ENCODE peak calls at places on chromosomes 5 and 9, in four cellular contexts. Q, K, V and U are unnamed samples.

GRCh38 chr9:109143881-109144562 is 23.0 kb downstream of the FRRS1L start:
- DNase-seq in V (no peak), Q (no peak), K (peak), U (peak)

GRCh38 chr9:20205821-20206220 is 416.5 kb downstream of the MLLT3 start:
- DNase-seq in K (no peak), Q (no peak), V (no peak), U (no peak)

GRCh38 chr9:84754461-84754860 is 84.9 kb downstream of the NTRK2 start:
- DNase-seq in V (no peak), Q (no peak), K (no peak), U (no peak)

GRCh38 chr5:156824800-156825199 is 25.3 kb upstream of the PPP1R2B start:
- DNase-seq in K (peak), V (no peak), Q (no peak), U (peak)

GRCh38 chr5:169416583-169417196 is 115.8 kb upstream of the SLIT3 start:
- DNase-seq in K (no peak), V (no peak), Q (no peak), U (no peak)

GRCh38 chr5:98072921-98073320 is 700.5 kb upstream of the RGMB start:
- DNase-seq in Q (no peak), V (no peak), K (no peak), U (no peak)

GRCh38 chr9:32707326-32707725 is 71.9 kb upstream of the TAF1L start:
- DNase-seq in K (no peak), V (no peak), Q (no peak), U (no peak)

GRCh38 chr9:134167530-134167931 is 3.2 kb upstream of the RNU6ATAC start:
- DNase-seq in Q (no peak), K (no peak), V (no peak), U (no peak)

GRCh38 chr5:61631438-61631941 is 299.4 kb downstream of the ZSWIM6 start:
- DNase-seq in Q (peak), V (peak), K (no peak), U (no peak)

GRCh38 chr5:43891112-43891511 is 288.1 kb downstream of the NNT start:
- DNase-seq in K (no peak), V (no peak), Q (no peak), U (no peak)

GRCh38 chr5:7686794-7687193 is 164.1 kb downstream of the CFAP90 start:
- DNase-seq in Q (no peak), V (no peak), K (no peak), U (no peak)

GRCh38 chr5:163534476-163535172 is 29.2 kb downstream of the MAT2B start:
- DNase-seq in Q (no peak), K (no peak), V (no peak), U (no peak)

GRCh38 chr5:149421372-149421685 is 42.2 kb upstream of the IL17B start:
- DNase-seq in Q (no peak), V (no peak), K (no peak), U (no peak)

GRCh38 chr9:33791117-33791516 is 4.2 kb upstream of the PRSS3 start:
- DNase-seq in K (no peak), V (no peak), Q (no peak), U (no peak)

GRCh38 chr9:121321039-121321503 is 49.0 kb downstream of the STOM start:
- DNase-seq in K (no peak), V (peak), Q (no peak), U (peak)

GRCh38 chr9:75088646-75089368 is 493 bp downstream of the OSTF1 start:
- DNase-seq in K (peak), V (peak), Q (no peak), U (peak)

GRCh38 chr5:118529361-118530154 is 458.8 kb downstream of the DTWD2 start:
- DNase-seq in K (no peak), Q (peak), V (no peak), U (no peak)

GRCh38 chr5:124755565-124755964 is 9.1 kb upstream of the ZNF608 start:
- DNase-seq in K (no peak), Q (no peak), V (no peak), U (no peak)

GRCh38 chr9:120571443-120572257 is 8.3 kb downstream of the CDK5RAP2 start:
- DNase-seq in V (peak), K (no peak), Q (peak), U (no peak)

GRCh38 chr5:39992617-39993203 is 567.9 kb upstream of the DAB2 start:
- DNase-seq in Q (no peak), V (no peak), K (no peak), U (no peak)

GRCh38 chr5:169350759-169351240 is 49.9 kb upstream of the SLIT3 start:
- DNase-seq in K (no peak), V (no peak), Q (no peak), U (no peak)

GRCh38 chr9:79686381-79687130 is 114.8 kb downstream of the TLE4 start:
- DNase-seq in V (no peak), K (no peak), Q (no peak), U (no peak)

GRCh38 chr9:971901-972511 is 4.4 kb upstream of the DMRT3 start:
- DNase-seq in V (no peak), Q (no peak), K (no peak), U (no peak)

GRCh38 chr5:150073677-150074076 is 12.7 kb downstream of the CSF1R start:
- DNase-seq in K (no peak), Q (no peak), V (no peak), U (no peak)

GRCh38 chr9:98536542-98537173 is 172.1 kb downstream of the GABBR2 start:
- DNase-seq in K (no peak), V (no peak), Q (no peak), U (peak)

GRCh38 chr5:74296685-74297084 is 343.8 kb downstream of the ENC1 start:
- DNase-seq in V (no peak), K (no peak), Q (no peak), U (no peak)

GRCh38 chr9:104743377-104743985 is 4.0 kb upstream of the NIPSNAP3A start:
- DNase-seq in K (peak), V (no peak), Q (no peak), U (peak)

GRCh38 chr5:76380346-76381074 is 22.6 kb upstream of the IQGAP2 start:
- DNase-seq in K (no peak), Q (no peak), V (no peak), U (no peak)

GRCh38 chr9:78745996-78746395 is 449.1 kb downstream of the PSAT1 start:
- DNase-seq in K (no peak), Q (no peak), V (no peak), U (no peak)

GRCh38 chr9:18985464-18985951 is 47.5 kb downstream of the SAXO1 start:
- DNase-seq in Q (no peak), V (peak), K (no peak), U (no peak)

GRCh38 chr5:140169410-140169809 is 5.6 kb upstream of the CYSTM1 start:
- DNase-seq in V (no peak), Q (no peak), K (no peak), U (peak)

GRCh38 chr5:146402949-146403348 is 44.2 kb upstream of the TCERG1 start:
- DNase-seq in V (no peak), Q (no peak), K (no peak), U (no peak)

GRCh38 chr9:37904647-37905505 is 949 bp upstream of the SLC25A51 start:
- DNase-seq in Q (peak), V (no peak), K (no peak), U (no peak)

GRCh38 chr5:74370168-74370567 is 270.4 kb downstream of the ENC1 start:
- DNase-seq in V (no peak), Q (no peak), K (no peak), U (no peak)

GRCh38 chr5:134005415-134006118 is 792 bp upstream of the VDAC1 start:
- DNase-seq in K (no peak), Q (no peak), V (peak), U (no peak)

GRCh38 chr9:96048116-96048953 is 172.8 kb downstream of the ERCC6L2 start:
- DNase-seq in K (no peak), Q (no peak), V (no peak), U (no peak)

GRCh38 chr5:93886917-93887361 is 145.5 kb upstream of the POU5F2 start:
- DNase-seq in Q (no peak), K (no peak), V (no peak), U (no peak)

GRCh38 chr9:129459550-129460322 is 161.2 kb downstream of the C9orf50 start:
- DNase-seq in Q (no peak), K (no peak), V (no peak), U (no peak)